ENCODE peak calls at places on chromosome 5, in nine cellular contexts. N, H, Y, K, R, Z, D, G and I are unnamed samples.

GRCh38 chr5:106658150-106658549 is 1012.6 kb downstream of the EFNA5 start:
- DNase-seq in H (no peak), R (no peak), Y (no peak), D (no peak), N (no peak), G (no peak), Z (no peak), K (no peak), I (no peak)

GRCh38 chr5:142405023-142405422 is 80.2 kb upstream of the SPRY4 start:
- DNase-seq in G (no peak), Z (no peak), R (no peak), D (no peak), H (no peak), N (no peak), K (no peak), Y (no peak), I (no peak)

GRCh38 chr5:39691136-39691535 is 266.4 kb upstream of the DAB2 start:
- DNase-seq in Y (no peak), N (no peak), R (no peak), D (no peak), H (no peak), K (no peak), G (no peak), Z (no peak), I (no peak)

GRCh38 chr5:177432143-177432904 is 5.8 kb downstream of the GRK6 start:
- DNase-seq in G (no peak), N (no peak), D (no peak), K (no peak), Z (no peak), H (no peak), R (peak; percentile 71), Y (no peak), I (no peak)

GRCh38 chr5:94928891-94929290 is 310.4 kb downstream of the SLF1 start:
- DNase-seq in H (peak; percentile 47), D (no peak), K (no peak), R (no peak), Z (no peak), G (peak; percentile 56), Y (no peak), N (peak; percentile 38), I (no peak)

GRCh38 chr5:59745422-59745863 is 148.1 kb downstream of the PDE4D start:
- DNase-seq in G (no peak), Z (peak; percentile 34), K (no peak), R (no peak), D (no peak), H (peak; percentile 99), N (peak; percentile 88), Y (no peak), I (no peak)

GRCh38 chr5:165579911-165580310 is 2074.5 kb downstream of the MAT2B start:
- DNase-seq in H (peak; percentile 64), G (no peak), N (no peak), K (no peak), Y (no peak), R (no peak), Z (no peak), D (no peak), I (no peak)

GRCh38 chr5:82931110-82931509 is 146.1 kb downstream of the TMEM167A start:
- DNase-seq in K (no peak), N (no peak), D (no peak), R (no peak), Y (no peak), H (no peak), G (peak; percentile 3), Z (no peak), I (no peak)

GRCh38 chr5:174436805-174437204 is 287.6 kb upstream of the MSX2 start:
- DNase-seq in R (no peak), D (no peak), Y (no peak), Z (no peak), K (no peak), N (no peak), G (no peak), H (no peak), I (no peak)

GRCh38 chr5:90824436-90824835 is 265.8 kb downstream of the ADGRV1 start:
- DNase-seq in H (no peak), N (no peak), Y (no peak), R (no peak), K (no peak), G (no peak), Z (no peak), D (no peak), I (no peak)